ENCODE peak calls at places on chromosomes 5 and 9, in nine cellular contexts. One of them, this sample, is unnamed.
A peak's percentile ranks its signal among the peaks of the same experiment; 100 is the strongest.

GRCh38 chr5:141877478-141878185 is 578 bp downstream of the PCDH1 start:
- DNase-seq in GM23338: no peak
- DNase-seq in neural progenitor cell: peak; percentile 18
- DNase-seq in tibial nerve: no peak
- DNase-seq in CD8-positive, alpha-beta T cell: no peak
- DNase-seq in heart right ventricle: no peak
- DNase-seq in heart left ventricle: no peak
- DNase-seq in PC-9: peak; percentile 33
- DNase-seq in ovary: no peak
- DNase-seq in this sample: no peak

GRCh38 chr5:142959683-142960308 is 189.6 kb downstream of the ARHGAP26 start:
- DNase-seq in GM23338: no peak
- DNase-seq in neural progenitor cell: no peak
- DNase-seq in tibial nerve: no peak
- DNase-seq in CD8-positive, alpha-beta T cell: no peak
- DNase-seq in heart right ventricle: no peak
- DNase-seq in heart left ventricle: no peak
- DNase-seq in PC-9: no peak
- DNase-seq in ovary: no peak
- DNase-seq in this sample: no peak

GRCh38 chr9:82805027-82805426 is 257.9 kb downstream of the RASEF start:
- DNase-seq in GM23338: peak; percentile 44
- DNase-seq in neural progenitor cell: no peak
- DNase-seq in tibial nerve: no peak
- DNase-seq in CD8-positive, alpha-beta T cell: no peak
- DNase-seq in heart right ventricle: no peak
- DNase-seq in heart left ventricle: no peak
- DNase-seq in PC-9: no peak
- DNase-seq in ovary: no peak
- DNase-seq in this sample: no peak

GRCh38 chr5:125331987-125332628 is 585.7 kb upstream of the ZNF608 start:
- DNase-seq in GM23338: no peak
- DNase-seq in neural progenitor cell: no peak
- DNase-seq in tibial nerve: no peak
- DNase-seq in CD8-positive, alpha-beta T cell: no peak
- DNase-seq in heart right ventricle: no peak
- DNase-seq in heart left ventricle: no peak
- DNase-seq in PC-9: no peak
- DNase-seq in ovary: no peak
- DNase-seq in this sample: no peak

GRCh38 chr5:151770383-151771258 is 1.1 kb upstream of the G3BP1 start:
- DNase-seq in GM23338: peak; percentile 92
- DNase-seq in neural progenitor cell: peak; percentile 88
- DNase-seq in tibial nerve: peak; percentile 42
- DNase-seq in CD8-positive, alpha-beta T cell: no peak
- DNase-seq in heart right ventricle: peak; percentile 82
- DNase-seq in heart left ventricle: peak; percentile 86
- DNase-seq in PC-9: peak; percentile 63
- DNase-seq in ovary: peak; percentile 84
- DNase-seq in this sample: peak; percentile 80

GRCh38 chr9:38641985-38642864 is 21.8 kb upstream of the ANKRD18A start:
- DNase-seq in GM23338: peak; percentile 81
- DNase-seq in neural progenitor cell: peak; percentile 58
- DNase-seq in tibial nerve: no peak
- DNase-seq in CD8-positive, alpha-beta T cell: no peak
- DNase-seq in heart right ventricle: no peak
- DNase-seq in heart left ventricle: no peak
- DNase-seq in PC-9: peak; percentile 22
- DNase-seq in ovary: no peak
- DNase-seq in this sample: no peak

GRCh38 chr5:116507941-116508655 is 66.5 kb downstream of the SEMA6A start:
- DNase-seq in GM23338: no peak
- DNase-seq in neural progenitor cell: no peak
- DNase-seq in tibial nerve: no peak
- DNase-seq in CD8-positive, alpha-beta T cell: no peak
- DNase-seq in heart right ventricle: no peak
- DNase-seq in heart left ventricle: no peak
- DNase-seq in PC-9: no peak
- DNase-seq in ovary: no peak
- DNase-seq in this sample: no peak

GRCh38 chr5:153816870-153817269 is 221.8 kb downstream of the FAM114A2 start:
- DNase-seq in GM23338: no peak
- DNase-seq in neural progenitor cell: no peak
- DNase-seq in tibial nerve: no peak
- DNase-seq in CD8-positive, alpha-beta T cell: no peak
- DNase-seq in heart right ventricle: no peak
- DNase-seq in heart left ventricle: no peak
- DNase-seq in PC-9: no peak
- DNase-seq in ovary: no peak
- DNase-seq in this sample: no peak

GRCh38 chr9:101727621-101728524 is 10.6 kb downstream of the GRIN3A start:
- DNase-seq in GM23338: peak; percentile 85
- DNase-seq in neural progenitor cell: peak; percentile 55
- DNase-seq in tibial nerve: no peak
- DNase-seq in CD8-positive, alpha-beta T cell: no peak
- DNase-seq in heart right ventricle: no peak
- DNase-seq in heart left ventricle: no peak
- DNase-seq in PC-9: no peak
- DNase-seq in ovary: no peak
- DNase-seq in this sample: no peak

GRCh38 chr5:54455413-54456157 is at the start of gene HSPB3:
- DNase-seq in GM23338: no peak
- DNase-seq in neural progenitor cell: no peak
- DNase-seq in tibial nerve: no peak
- DNase-seq in CD8-positive, alpha-beta T cell: no peak
- DNase-seq in heart right ventricle: peak; percentile 68
- DNase-seq in heart left ventricle: peak; percentile 55
- DNase-seq in PC-9: no peak
- DNase-seq in ovary: peak; percentile 45
- DNase-seq in this sample: no peak
- H3K27ac ChIP-seq in GM23338: no peak within 1 kb of the TSS
- H3K27ac ChIP-seq in neural progenitor cell: no peak within 1 kb of the TSS
- H3K27ac ChIP-seq in tibial nerve: no peak within 1 kb of the TSS
- H3K27ac ChIP-seq in CD8-positive, alpha-beta T cell: no peak within 1 kb of the TSS
- H3K27ac ChIP-seq in heart right ventricle: peak within 1 kb of the TSS; percentile 92
- H3K27ac ChIP-seq in heart left ventricle: peak within 1 kb of the TSS; percentile 73
- H3K27ac ChIP-seq in PC-9: no peak within 1 kb of the TSS
- H3K27ac ChIP-seq in ovary: no peak within 1 kb of the TSS
- H3K27ac ChIP-seq in this sample: peak within 1 kb of the TSS; percentile 15

DNA sequence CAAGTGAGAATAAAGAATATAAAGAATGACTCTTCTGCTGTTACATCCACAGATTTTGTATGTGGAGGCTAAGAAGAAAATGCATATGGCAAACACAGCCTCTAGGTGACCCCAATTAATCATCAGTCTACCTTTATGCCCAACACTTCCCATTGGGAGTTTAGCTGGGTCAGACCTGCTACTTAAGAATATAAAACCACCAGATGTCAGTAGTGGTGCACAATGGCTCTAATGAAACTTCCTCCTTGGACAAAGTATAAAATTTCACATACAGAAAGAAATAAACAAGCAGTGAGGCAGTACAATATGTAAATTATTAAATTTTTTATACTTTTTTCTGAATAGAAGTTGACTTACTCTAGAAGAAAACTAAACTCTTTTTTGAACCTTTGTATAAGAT is 539.9 kb downstream of the BRINP1 start:
- DNase-seq in GM23338: peak; percentile 66
- DNase-seq in neural progenitor cell: peak; percentile 34
- DNase-seq in tibial nerve: no peak
- DNase-seq in CD8-positive, alpha-beta T cell: no peak
- DNase-seq in heart right ventricle: no peak
- DNase-seq in heart left ventricle: no peak
- DNase-seq in PC-9: no peak
- DNase-seq in ovary: no peak
- DNase-seq in this sample: no peak
- TF ChIP-seq CTCF in GM23338: peak; percentile 62
- TF ChIP-seq CTCF in neural progenitor cell: peak; percentile 54
- TF ChIP-seq CTCF in tibial nerve: no peak
- TF ChIP-seq CTCF in CD8-positive, alpha-beta T cell: no peak
- TF ChIP-seq CTCF in heart right ventricle: peak; percentile 48
- TF ChIP-seq CTCF in heart left ventricle: peak; percentile 75
- TF ChIP-seq CTCF in PC-9: peak; percentile 19
- TF ChIP-seq CTCF in ovary: no peak
- TF ChIP-seq CTCF in this sample: peak; percentile 43

DNA sequence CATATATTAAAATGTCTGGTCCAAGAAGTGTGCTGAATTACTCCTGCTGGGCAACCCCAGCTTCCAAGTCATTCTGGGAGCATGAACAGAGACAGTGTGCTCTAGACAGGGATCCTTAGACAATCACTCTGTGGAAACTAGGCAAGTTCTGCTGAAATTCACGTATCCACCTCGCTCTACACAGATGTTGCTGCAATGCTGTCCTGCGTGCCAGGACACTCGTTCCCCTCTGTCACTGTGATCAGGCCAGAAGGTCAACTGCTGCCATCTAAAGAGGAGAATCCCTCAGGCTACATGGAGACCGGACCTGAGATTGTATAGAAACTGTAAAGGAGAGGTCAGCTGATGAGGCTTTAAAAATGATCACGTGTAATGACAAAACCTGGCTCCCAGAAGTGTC is 80.1 kb downstream of the PRRT1B start:
- DNase-seq in GM23338: no peak
- DNase-seq in neural progenitor cell: no peak
- DNase-seq in tibial nerve: no peak
- DNase-seq in CD8-positive, alpha-beta T cell: no peak
- DNase-seq in heart right ventricle: no peak
- DNase-seq in heart left ventricle: no peak
- DNase-seq in PC-9: no peak
- DNase-seq in ovary: no peak
- DNase-seq in this sample: no peak
- H3K36me3 ChIP-seq in GM23338: peaks cover 15% of the 10 kb centered on the region
- H3K36me3 ChIP-seq in neural progenitor cell: no peaks in the 10 kb centered on the region
- H3K36me3 ChIP-seq in tibial nerve: peaks cover 84% of the 10 kb centered on the region
- H3K36me3 ChIP-seq in CD8-positive, alpha-beta T cell: peaks cover 21% of the 10 kb centered on the region
- H3K36me3 ChIP-seq in heart right ventricle: peaks cover 92% of the 10 kb centered on the region
- H3K36me3 ChIP-seq in heart left ventricle: peaks cover 84% of the 10 kb centered on the region
- H3K36me3 ChIP-seq in PC-9: no peaks in the 10 kb centered on the region
- H3K36me3 ChIP-seq in ovary: no peaks in the 10 kb centered on the region
- H3K36me3 ChIP-seq in this sample: peaks cover 88% of the 10 kb centered on the region

GRCh38 chr5:581266-581665 is 30.9 kb upstream of the CEP72 start:
- DNase-seq in GM23338: no peak
- DNase-seq in neural progenitor cell: no peak
- DNase-seq in tibial nerve: no peak
- DNase-seq in CD8-positive, alpha-beta T cell: no peak
- DNase-seq in heart right ventricle: no peak
- DNase-seq in heart left ventricle: no peak
- DNase-seq in PC-9: no peak
- DNase-seq in ovary: no peak
- DNase-seq in this sample: no peak

GRCh38 chr5:579746-580366 is 32.3 kb upstream of the CEP72 start:
- DNase-seq in GM23338: no peak
- DNase-seq in neural progenitor cell: no peak
- DNase-seq in tibial nerve: no peak
- DNase-seq in CD8-positive, alpha-beta T cell: no peak
- DNase-seq in heart right ventricle: no peak
- DNase-seq in heart left ventricle: no peak
- DNase-seq in PC-9: no peak
- DNase-seq in ovary: no peak
- DNase-seq in this sample: no peak

GRCh38 chr5:577800-578199 is 34.3 kb upstream of the CEP72 start:
- DNase-seq in GM23338: no peak
- DNase-seq in neural progenitor cell: no peak
- DNase-seq in tibial nerve: no peak
- DNase-seq in CD8-positive, alpha-beta T cell: no peak
- DNase-seq in heart right ventricle: no peak
- DNase-seq in heart left ventricle: no peak
- DNase-seq in PC-9: no peak
- DNase-seq in ovary: no peak
- DNase-seq in this sample: no peak

GRCh38 chr5:580436-580835 is 31.7 kb upstream of the CEP72 start:
- DNase-seq in GM23338: no peak
- DNase-seq in neural progenitor cell: no peak
- DNase-seq in tibial nerve: no peak
- DNase-seq in CD8-positive, alpha-beta T cell: no peak
- DNase-seq in heart right ventricle: no peak
- DNase-seq in heart left ventricle: no peak
- DNase-seq in PC-9: no peak
- DNase-seq in ovary: no peak
- DNase-seq in this sample: no peak

DNA sequence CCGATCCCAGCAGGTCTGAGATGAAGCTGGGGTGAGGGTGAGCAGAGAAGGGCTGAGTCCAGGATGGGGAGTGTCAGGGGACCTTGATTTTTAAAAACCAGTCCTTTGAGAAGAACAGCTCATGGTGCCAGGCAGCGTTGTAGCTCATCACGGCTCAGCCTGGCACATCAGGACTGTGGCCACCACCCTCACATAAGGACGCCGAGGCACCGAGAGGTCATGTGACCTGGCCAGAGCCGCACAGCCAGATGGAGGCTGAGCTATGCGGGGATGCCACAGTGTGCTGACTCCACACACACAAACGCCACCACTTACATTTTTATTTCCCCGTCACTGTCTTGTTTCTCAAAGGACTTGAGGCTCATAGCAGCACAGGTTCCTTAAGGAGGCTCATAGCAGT is 32.9 kb upstream of the CEP72 start:
- DNase-seq in GM23338: no peak
- DNase-seq in neural progenitor cell: no peak
- DNase-seq in tibial nerve: no peak
- DNase-seq in CD8-positive, alpha-beta T cell: no peak
- DNase-seq in heart right ventricle: no peak
- DNase-seq in heart left ventricle: no peak
- DNase-seq in PC-9: no peak
- DNase-seq in ovary: no peak
- DNase-seq in this sample: no peak
- H3K27ac ChIP-seq in GM23338: no peak overlapping the region
- H3K27ac ChIP-seq in neural progenitor cell: no peak overlapping the region
- H3K27ac ChIP-seq in tibial nerve: no peak overlapping the region
- H3K27ac ChIP-seq in CD8-positive, alpha-beta T cell: no peak overlapping the region
- H3K27ac ChIP-seq in heart right ventricle: no peak overlapping the region
- H3K27ac ChIP-seq in heart left ventricle: no peak overlapping the region
- H3K27ac ChIP-seq in PC-9: no peak overlapping the region
- H3K27ac ChIP-seq in ovary: no peak overlapping the region
- H3K27ac ChIP-seq in this sample: no peak overlapping the region

DNA sequence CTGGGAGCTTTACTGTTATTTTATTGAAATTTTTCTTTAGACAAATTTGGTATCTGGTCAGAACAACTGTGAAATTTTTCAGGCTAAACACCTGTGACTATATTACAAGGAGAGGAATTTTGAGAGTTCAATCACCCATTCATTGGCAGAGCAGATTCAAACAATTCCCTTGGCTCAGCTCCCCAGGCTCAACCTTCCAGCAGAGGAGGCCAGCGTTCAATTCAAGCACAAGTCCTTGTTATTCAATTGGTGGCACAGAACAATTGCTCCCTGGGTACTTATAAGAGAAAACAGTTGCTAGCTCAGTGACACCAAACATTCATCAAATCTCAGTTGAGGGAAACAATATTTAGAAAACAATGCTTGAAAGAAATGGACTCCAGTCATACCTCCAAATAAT is 83.3 kb downstream of the SUSD1 start:
- DNase-seq in GM23338: peak; percentile 74
- DNase-seq in neural progenitor cell: peak; percentile 78
- DNase-seq in tibial nerve: no peak
- DNase-seq in CD8-positive, alpha-beta T cell: no peak
- DNase-seq in heart right ventricle: no peak
- DNase-seq in heart left ventricle: no peak
- DNase-seq in PC-9: no peak
- DNase-seq in ovary: no peak
- DNase-seq in this sample: no peak
- TF ChIP-seq CTCF in GM23338: peak; percentile 51
- TF ChIP-seq CTCF in neural progenitor cell: peak; percentile 62
- TF ChIP-seq CTCF in tibial nerve: no peak
- TF ChIP-seq CTCF in CD8-positive, alpha-beta T cell: no peak
- TF ChIP-seq CTCF in heart right ventricle: peak; percentile 30
- TF ChIP-seq CTCF in heart left ventricle: peak; percentile 42
- TF ChIP-seq CTCF in PC-9: no peak
- TF ChIP-seq CTCF in ovary: no peak
- TF ChIP-seq CTCF in this sample: no peak

This sample was measured in left lung.